ENCODE peak calls at places on chromosomes 5 and 9, in eight cellular contexts. One of them, this sample, is unnamed.

GRCh38 chr9:97980918-97981827 is 2.0 kb upstream of the ANP32B start:
- DNase-seq in activated naive CD8-positive, alpha-beta T cell treated with anti-CD3 and anti-CD28 coated beads, Interleukin-2, amount 50 U/mL, for 24 hours: no peak
- DNase-seq in CMK: no peak
- DNase-seq in body of pancreas: no peak
- DNase-seq in endothelial cell: no peak
- DNase-seq in uterus: peak; percentile 52
- DNase-seq in NCI-H1417: no peak
- DNase-seq in stimulated activated naive B cell treated with anti-CD40 and anti-IgM and Interleukin-4, amounts not matched to agents 10 μg/mL and 1 μg/mL and 100 μg/mL, for 72 hours: no peak
- DNase-seq in this sample: peak; percentile 80

GRCh38 chr5:142864293-142865260 is 94.4 kb downstream of the ARHGAP26 start:
- DNase-seq in activated naive CD8-positive, alpha-beta T cell treated with anti-CD3 and anti-CD28 coated beads, Interleukin-2, amount 50 U/mL, for 24 hours: no peak
- DNase-seq in CMK: no peak
- DNase-seq in body of pancreas: peak; percentile 30
- DNase-seq in endothelial cell: no peak
- DNase-seq in uterus: no peak
- DNase-seq in NCI-H1417: peak; percentile 1
- DNase-seq in stimulated activated naive B cell treated with anti-CD40 and anti-IgM and Interleukin-4, amounts not matched to agents 10 μg/mL and 1 μg/mL and 100 μg/mL, for 72 hours: no peak
- DNase-seq in this sample: no peak

GRCh38 chr5:15387931-15388330 is 112.0 kb upstream of the FBXL7 start:
- DNase-seq in activated naive CD8-positive, alpha-beta T cell treated with anti-CD3 and anti-CD28 coated beads, Interleukin-2, amount 50 U/mL, for 24 hours: no peak
- DNase-seq in CMK: no peak
- DNase-seq in body of pancreas: no peak
- DNase-seq in endothelial cell: no peak
- DNase-seq in uterus: no peak
- DNase-seq in NCI-H1417: no peak
- DNase-seq in stimulated activated naive B cell treated with anti-CD40 and anti-IgM and Interleukin-4, amounts not matched to agents 10 μg/mL and 1 μg/mL and 100 μg/mL, for 72 hours: no peak
- DNase-seq in this sample: no peak

GRCh38 chr9:97766092-97766491 is 69.0 kb upstream of the XPA start:
- DNase-seq in activated naive CD8-positive, alpha-beta T cell treated with anti-CD3 and anti-CD28 coated beads, Interleukin-2, amount 50 U/mL, for 24 hours: no peak
- DNase-seq in CMK: no peak
- DNase-seq in body of pancreas: no peak
- DNase-seq in endothelial cell: no peak
- DNase-seq in uterus: no peak
- DNase-seq in NCI-H1417: no peak
- DNase-seq in stimulated activated naive B cell treated with anti-CD40 and anti-IgM and Interleukin-4, amounts not matched to agents 10 μg/mL and 1 μg/mL and 100 μg/mL, for 72 hours: no peak
- DNase-seq in this sample: no peak

GRCh38 chr9:116395409-116396037 is 241.9 kb downstream of the PAPPA start:
- DNase-seq in activated naive CD8-positive, alpha-beta T cell treated with anti-CD3 and anti-CD28 coated beads, Interleukin-2, amount 50 U/mL, for 24 hours: no peak
- DNase-seq in CMK: no peak
- DNase-seq in body of pancreas: no peak
- DNase-seq in endothelial cell: no peak
- DNase-seq in uterus: no peak
- DNase-seq in NCI-H1417: no peak
- DNase-seq in stimulated activated naive B cell treated with anti-CD40 and anti-IgM and Interleukin-4, amounts not matched to agents 10 μg/mL and 1 μg/mL and 100 μg/mL, for 72 hours: no peak
- DNase-seq in this sample: peak; percentile 83

GRCh38 chr9:132032584-132032945 is 47.1 kb downstream of the MED27 start:
- DNase-seq in activated naive CD8-positive, alpha-beta T cell treated with anti-CD3 and anti-CD28 coated beads, Interleukin-2, amount 50 U/mL, for 24 hours: no peak
- DNase-seq in CMK: no peak
- DNase-seq in body of pancreas: peak; percentile 41
- DNase-seq in endothelial cell: no peak
- DNase-seq in uterus: no peak
- DNase-seq in NCI-H1417: peak; percentile 30
- DNase-seq in stimulated activated naive B cell treated with anti-CD40 and anti-IgM and Interleukin-4, amounts not matched to agents 10 μg/mL and 1 μg/mL and 100 μg/mL, for 72 hours: no peak
- DNase-seq in this sample: no peak

GRCh38 chr9:91465420-91465819 is 41.8 kb upstream of the NFIL3 start:
- DNase-seq in activated naive CD8-positive, alpha-beta T cell treated with anti-CD3 and anti-CD28 coated beads, Interleukin-2, amount 50 U/mL, for 24 hours: no peak
- DNase-seq in CMK: no peak
- DNase-seq in body of pancreas: no peak
- DNase-seq in endothelial cell: no peak
- DNase-seq in uterus: no peak
- DNase-seq in NCI-H1417: no peak
- DNase-seq in stimulated activated naive B cell treated with anti-CD40 and anti-IgM and Interleukin-4, amounts not matched to agents 10 μg/mL and 1 μg/mL and 100 μg/mL, for 72 hours: no peak
- DNase-seq in this sample: no peak

GRCh38 chr9:137217276-137218211 is 4.5 kb downstream of the RNF208 start:
- DNase-seq in activated naive CD8-positive, alpha-beta T cell treated with anti-CD3 and anti-CD28 coated beads, Interleukin-2, amount 50 U/mL, for 24 hours: no peak
- DNase-seq in CMK: no peak
- DNase-seq in body of pancreas: peak; percentile 94
- DNase-seq in endothelial cell: peak; percentile 42
- DNase-seq in uterus: peak; percentile 62
- DNase-seq in NCI-H1417: no peak
- DNase-seq in stimulated activated naive B cell treated with anti-CD40 and anti-IgM and Interleukin-4, amounts not matched to agents 10 μg/mL and 1 μg/mL and 100 μg/mL, for 72 hours: no peak
- DNase-seq in this sample: no peak

GRCh38 chr9:137679249-137679648 is 60.4 kb downstream of the EHMT1 start:
- DNase-seq in activated naive CD8-positive, alpha-beta T cell treated with anti-CD3 and anti-CD28 coated beads, Interleukin-2, amount 50 U/mL, for 24 hours: no peak
- DNase-seq in CMK: no peak
- DNase-seq in body of pancreas: no peak
- DNase-seq in endothelial cell: no peak
- DNase-seq in uterus: no peak
- DNase-seq in NCI-H1417: peak; percentile 29
- DNase-seq in stimulated activated naive B cell treated with anti-CD40 and anti-IgM and Interleukin-4, amounts not matched to agents 10 μg/mL and 1 μg/mL and 100 μg/mL, for 72 hours: no peak
- DNase-seq in this sample: no peak

GRCh38 chr9:21991039-21991959 is 2.9 kb downstream of the CDKN2A start:
- DNase-seq in activated naive CD8-positive, alpha-beta T cell treated with anti-CD3 and anti-CD28 coated beads, Interleukin-2, amount 50 U/mL, for 24 hours: no peak
- DNase-seq in CMK: no peak
- DNase-seq in body of pancreas: no peak
- DNase-seq in endothelial cell: no peak
- DNase-seq in uterus: no peak
- DNase-seq in NCI-H1417: no peak
- DNase-seq in stimulated activated naive B cell treated with anti-CD40 and anti-IgM and Interleukin-4, amounts not matched to agents 10 μg/mL and 1 μg/mL and 100 μg/mL, for 72 hours: no peak
- DNase-seq in this sample: peak; percentile 46

GRCh38 chr9:69346596-69347390 is 21.8 kb downstream of the ENTREP1 start:
- DNase-seq in activated naive CD8-positive, alpha-beta T cell treated with anti-CD3 and anti-CD28 coated beads, Interleukin-2, amount 50 U/mL, for 24 hours: no peak
- DNase-seq in CMK: no peak
- DNase-seq in body of pancreas: no peak
- DNase-seq in endothelial cell: no peak
- DNase-seq in uterus: no peak
- DNase-seq in NCI-H1417: no peak
- DNase-seq in stimulated activated naive B cell treated with anti-CD40 and anti-IgM and Interleukin-4, amounts not matched to agents 10 μg/mL and 1 μg/mL and 100 μg/mL, for 72 hours: no peak
- DNase-seq in this sample: no peak

GRCh38 chr5:152689275-152689711 is 284.2 kb upstream of the NMUR2 start:
- DNase-seq in activated naive CD8-positive, alpha-beta T cell treated with anti-CD3 and anti-CD28 coated beads, Interleukin-2, amount 50 U/mL, for 24 hours: no peak
- DNase-seq in CMK: no peak
- DNase-seq in body of pancreas: no peak
- DNase-seq in endothelial cell: no peak
- DNase-seq in uterus: no peak
- DNase-seq in NCI-H1417: no peak
- DNase-seq in stimulated activated naive B cell treated with anti-CD40 and anti-IgM and Interleukin-4, amounts not matched to agents 10 μg/mL and 1 μg/mL and 100 μg/mL, for 72 hours: no peak
- DNase-seq in this sample: no peak

GRCh38 chr9:135363556-135363955 is 116.0 kb upstream of the PPP1R26 start:
- DNase-seq in activated naive CD8-positive, alpha-beta T cell treated with anti-CD3 and anti-CD28 coated beads, Interleukin-2, amount 50 U/mL, for 24 hours: no peak
- DNase-seq in CMK: no peak
- DNase-seq in body of pancreas: no peak
- DNase-seq in endothelial cell: no peak
- DNase-seq in uterus: no peak
- DNase-seq in NCI-H1417: peak; percentile 15
- DNase-seq in stimulated activated naive B cell treated with anti-CD40 and anti-IgM and Interleukin-4, amounts not matched to agents 10 μg/mL and 1 μg/mL and 100 μg/mL, for 72 hours: no peak
- DNase-seq in this sample: peak; percentile 16

GRCh38 chr9:76433851-76434250 is 25.1 kb upstream of the GCNT1 start:
- DNase-seq in activated naive CD8-positive, alpha-beta T cell treated with anti-CD3 and anti-CD28 coated beads, Interleukin-2, amount 50 U/mL, for 24 hours: no peak
- DNase-seq in CMK: no peak
- DNase-seq in body of pancreas: no peak
- DNase-seq in endothelial cell: no peak
- DNase-seq in uterus: no peak
- DNase-seq in NCI-H1417: no peak
- DNase-seq in stimulated activated naive B cell treated with anti-CD40 and anti-IgM and Interleukin-4, amounts not matched to agents 10 μg/mL and 1 μg/mL and 100 μg/mL, for 72 hours: no peak
- DNase-seq in this sample: no peak

This sample was measured in NCI-H526.